ENCODE peak calls at places on chromosomes 7 and 10, in four cellular contexts. Z is Calu3, E is germinal center, P is kidney. X is an unnamed sample.

GRCh38 chr10:105956550-105956949 is 1208.0 kb downstream of the SORCS1 start:
- DNase-seq in Z (no peak), E (no peak), P (no peak), X (no peak)

GRCh38 chr10:111836586-111836985 is 347.0 kb downstream of the GPAM start:
- DNase-seq in Z (no peak), E (no peak), P (no peak), X (no peak)

GRCh38 chr7:112137141-112138101 is 68.8 kb downstream of the DOCK4 start:
- DNase-seq in Z (no peak), E (no peak), P (no peak), X (no peak)

GRCh38 chr10:133142523-133143199 is 17.4 kb upstream of the KNDC1 start:
- DNase-seq in Z (no peak), E (no peak), P (peak), X (no peak)

GRCh38 chr7:112484671-112485097 is 3.9 kb downstream of the LSMEM1 start:
- DNase-seq in Z (no peak), E (no peak), P (peak), X (no peak)

GRCh38 chr7:122412441-122412840 is 107.9 kb upstream of the FEZF1 start:
- DNase-seq in Z (no peak), E (no peak), P (no peak), X (no peak)

GRCh38 chr10:124688889-124689670 is 55.1 kb downstream of the FAM53B start:
- DNase-seq in Z (no peak), E (no peak), P (no peak), X (no peak)

GRCh38 chr7:150340024-150340749 is 1.2 kb downstream of the RARRES2 start:
- DNase-seq in Z (peak), E (no peak), P (peak), X (no peak)

GRCh38 chr10:97822261-97822687 is 27.4 kb upstream of the GOLGA7B start:
- DNase-seq in Z (no peak), E (no peak), P (peak), X (no peak)

GRCh38 chr7:141071855-141072547 is 1.9 kb upstream of the TMEM178B start:
- DNase-seq in Z (no peak), E (no peak), P (no peak), X (no peak)

GRCh38 chr10:72846225-72846624 is 47.3 kb upstream of the OIT3 start:
- DNase-seq in Z (peak), E (no peak), P (no peak), X (no peak)

GRCh38 chr10:129199826-129200225 is 267.2 kb upstream of the MGMT start:
- DNase-seq in Z (no peak), E (no peak), P (no peak), X (no peak)

GRCh38 chr7:48041665-48041995 is 6.3 kb downstream of the C7orf57 start:
- DNase-seq in Z (no peak), E (no peak), P (no peak), X (no peak)

GRCh38 chr10:35074266-35074665 is 15.9 kb downstream of the CUL2 start:
- DNase-seq in Z (no peak), E (no peak), P (no peak), X (no peak)

GRCh38 chr10:72316748-72317435 is 37.8 kb downstream of the DNAJB12 start:
- DNase-seq in Z (peak), E (no peak), P (peak), X (peak)

GRCh38 chr7:132049462-132050304 is 493.3 kb upstream of the PODXL start:
- DNase-seq in Z (peak), E (no peak), P (no peak), X (no peak)

GRCh38 chr10:78470267-78471103 is 436.8 kb downstream of the RPS24 start:
- DNase-seq in Z (no peak), E (no peak), P (no peak), X (no peak)

GRCh38 chr7:27030393-27031001 is 65.3 kb downstream of the HOXA1 start:
- DNase-seq in Z (no peak), E (no peak), P (no peak), X (no peak)

GRCh38 chr7:39656415-39656814 is 33.0 kb downstream of the RALA start:
- DNase-seq in Z (no peak), E (no peak), P (no peak), X (no peak)

GRCh38 chr7:86598311-86598710 is 45.4 kb upstream of the GRM3 start:
- DNase-seq in Z (peak), E (no peak), P (no peak), X (peak)

GRCh38 chr10:13787015-13787421 is 200.3 kb downstream of the PRPF18 start:
- DNase-seq in Z (no peak), E (peak), P (no peak), X (no peak)

GRCh38 chr7:11192506-11192905 is 218.8 kb downstream of the PHF14 start:
- DNase-seq in Z (no peak), E (no peak), P (no peak), X (no peak)

GRCh38 chr7:108455833-108456677 is at the start of gene NRCAM:
- DNase-seq in Z (peak), E (peak), P (peak), X (peak)

GRCh38 chr10:62046522-62047239 is 145.2 kb downstream of the ARID5B start:
- DNase-seq in Z (no peak), E (no peak), P (no peak), X (no peak)

GRCh38 chr7:31963569-31964175 is 106.5 kb downstream of the PDE1C start:
- DNase-seq in Z (no peak), E (no peak), P (no peak), X (no peak)

X was measured in upper lobe of right lung.